ENCODE peak calls at places on chromosomes 11 and 22, in four cellular contexts. D is epithelial cell of esophagus, M is left ventricle myocardium inferior, L is fibroblast of mammary gland. U is an unnamed sample.
A peak's percentile ranks its signal among the peaks of the same experiment; 100 is the strongest.

GRCh38 chr11:134531331-134532135 is 119.5 kb upstream of the B3GAT1 start:
- DNase-seq in D (no peak), M (peak; percentile 35), L (no peak), U (no peak)

GRCh38 chr22:17808688-17809403 is 34.6 kb upstream of the BID start:
- DNase-seq in D (no peak), M (no peak), L (no peak), U (no peak)

GRCh38 chr11:120835601-120836228 is 188.2 kb upstream of the TBCEL start:
- DNase-seq in D (no peak), M (no peak), L (peak; percentile 4), U (no peak)

GRCh38 chr11:93734427-93735222 is 6.7 kb downstream of the TAF1D start:
- DNase-seq in D (no peak), M (no peak), L (no peak), U (no peak)

GRCh38 chr11:34358258-34358665 is 452 bp upstream of the ABTB2 start:
- DNase-seq in D (peak; percentile 78), M (peak; percentile 58), L (peak; percentile 47), U (no peak)

GRCh38 chr11:44536779-44537516 is 28.5 kb upstream of the CD82 start:
- DNase-seq in D (no peak), M (no peak), L (no peak), U (no peak)

GRCh38 chr11:101296896-101297295 is 167.3 kb upstream of the PGR start:
- DNase-seq in D (peak; percentile 45), M (no peak), L (no peak), U (no peak)

GRCh38 chr11:96180341-96180740 is 162.7 kb downstream of the MAML2 start:
- DNase-seq in D (no peak), M (no peak), L (no peak), U (no peak)

GRCh38 chr11:70669281-70669680 is 271.0 kb downstream of the CTTN start:
- DNase-seq in D (no peak), M (no peak), L (no peak), U (no peak)

GRCh38 chr11:12784987-12785386 is 110.8 kb downstream of the TEAD1 start:
- DNase-seq in D (no peak), M (peak; percentile 37), L (no peak), U (no peak)

GRCh38 chr11:61477734-61478148 is 30.8 kb upstream of the LRRC10B start:
- DNase-seq in D (peak; percentile 19), M (peak; percentile 60), L (peak; percentile 23), U (no peak)

GRCh38 chr11:93648168-93648567 is 13.3 kb upstream of the CEP295 start:
- DNase-seq in D (peak; percentile 36), M (no peak), L (peak; percentile 10), U (no peak)

GRCh38 chr11:46711288-46711687 is 7.7 kb upstream of the F2 start:
- DNase-seq in D (no peak), M (no peak), L (peak; percentile 56), U (no peak)

GRCh38 chr11:126153999-126154398 is 57.5 kb downstream of the RPUSD4 start:
- DNase-seq in D (peak; percentile 7), M (no peak), L (peak; percentile 64), U (no peak)

GRCh38 chr22:42972592-42973535 is 42.1 kb downstream of the PACSIN2 start:
- DNase-seq in D (no peak), M (no peak), L (no peak), U (no peak)

GRCh38 chr22:45413368-45414211 is at the start of the genes RIBC2 and SMC1B:
- DNase-seq in D (peak; percentile 71), M (peak; percentile 75), L (peak; percentile 79), U (no peak)

GRCh38 chr11:102810943-102811528 is 13.1 kb upstream of the MMP1 start:
- DNase-seq in D (peak; percentile 58), M (no peak), L (peak; percentile 38), U (no peak)

DNA sequence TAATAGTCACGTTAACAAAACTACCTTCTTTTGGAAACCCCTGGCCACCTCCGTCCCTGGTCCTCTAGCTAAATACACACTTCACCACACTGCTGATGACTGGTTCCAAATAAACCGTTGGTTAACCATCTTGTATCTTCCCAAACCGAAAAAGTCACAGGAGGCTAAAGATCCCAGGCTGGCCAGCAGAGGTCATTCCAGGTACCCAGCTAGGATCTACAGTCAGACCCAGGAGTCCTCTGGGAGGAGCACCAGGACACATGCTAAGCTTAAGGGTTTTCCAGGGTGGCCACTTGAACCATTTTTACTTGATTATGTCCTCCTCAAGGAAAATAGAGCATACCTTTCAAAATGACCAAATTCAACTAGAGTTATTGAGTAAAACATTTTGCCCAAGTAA is 103.2 kb downstream of the ETS1 start:
- DNase-seq in D (no peak), M (no peak), L (no peak), U (no peak)
- TF ChIP-seq CTCF in D (peak; percentile 15), M (peak; percentile 52), L (peak; percentile 9), U (no peak)

GRCh38 chr11:69253028-69253427 is 40.9 kb upstream of the MYEOV start:
- DNase-seq in D (peak; percentile 80), M (no peak), L (peak; percentile 80), U (no peak)
- TF ChIP-seq CTCF in D (no peak), M (no peak), L (no peak), U (no peak)

DNA sequence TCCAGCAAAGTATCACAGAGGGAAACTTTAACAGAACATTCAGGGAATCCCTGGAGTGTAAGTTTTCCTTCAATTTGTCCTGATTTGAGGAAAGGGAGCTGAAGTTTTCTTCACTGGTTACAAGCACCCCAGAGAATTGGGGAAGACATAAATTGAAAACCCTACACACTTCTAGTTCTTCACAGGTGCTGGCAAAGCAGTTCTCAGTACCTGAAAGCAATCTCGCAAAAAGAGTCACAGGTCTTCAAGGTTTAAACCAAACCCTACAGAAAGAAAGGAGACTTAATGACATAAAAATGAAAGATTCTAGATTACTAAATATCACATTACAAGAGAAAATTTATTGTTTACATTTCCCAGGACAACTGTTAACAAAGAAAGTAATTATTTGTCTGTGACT is 44.3 kb downstream of the FANCF start:
- DNase-seq in D (no peak), M (no peak), L (no peak), U (no peak)
- TF ChIP-seq CTCF in D (no peak), M (no peak), L (no peak), U (no peak)

GRCh38 chr22:25061134-25061533 is 108.6 kb downstream of the KIAA1671 start:
- DNase-seq in D (no peak), M (no peak), L (no peak), U (no peak)

GRCh38 chr22:25062378-25063095 is 110.0 kb downstream of the KIAA1671 start:
- DNase-seq in D (no peak), M (no peak), L (no peak), U (no peak)

GRCh38 chr22:25059438-25059837 is 106.9 kb downstream of the KIAA1671 start:
- DNase-seq in D (no peak), M (no peak), L (no peak), U (no peak)

GRCh38 chr22:25061605-25062377 is 109.3 kb downstream of the KIAA1671 start:
- DNase-seq in D (peak; percentile 79), M (no peak), L (no peak), U (no peak)

GRCh38 chr22:25060522-25061071 is 108.1 kb downstream of the KIAA1671 start:
- DNase-seq in D (no peak), M (no peak), L (no peak), U (no peak)
- TF ChIP-seq CTCF in D (peak; percentile 57), M (peak; percentile 32), L (no peak), U (no peak)

GRCh38 chr11:111530091-111530490 is 10.4 kb upstream of the LAYN start:
- DNase-seq in D (peak; percentile 61), M (no peak), L (no peak), U (no peak)

GRCh38 chr11:111526501-111526900 is 11.9 kb downstream of the HOATZ start:
- DNase-seq in D (peak; percentile 87), M (no peak), L (peak; percentile 72), U (no peak)

GRCh38 chr11:111527279-111527678 is 12.7 kb downstream of the HOATZ start:
- DNase-seq in D (no peak), M (no peak), L (no peak), U (no peak)

GRCh38 chr11:111531156-111531555 is 9.4 kb upstream of the LAYN start:
- DNase-seq in D (peak; percentile 62), M (no peak), L (peak; percentile 52), U (no peak)

DNA sequence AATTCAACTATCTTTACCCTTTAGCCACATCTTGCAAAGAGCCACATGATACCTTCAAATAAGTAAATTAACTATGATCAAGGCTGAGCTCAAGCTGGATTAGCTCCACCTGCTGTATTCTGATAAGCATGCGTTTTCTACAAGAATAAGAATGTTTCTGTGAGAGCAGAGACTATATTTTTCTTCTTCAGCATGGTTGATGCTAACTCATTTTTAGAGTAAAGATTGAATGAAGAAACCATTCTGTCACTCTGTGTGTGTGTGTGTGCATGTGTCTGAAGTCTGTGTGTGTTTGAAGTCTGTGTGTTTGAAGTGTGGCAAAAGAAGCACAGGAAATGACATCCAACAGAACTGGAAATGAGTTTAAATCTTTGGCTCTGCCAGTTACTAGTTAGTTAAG is 12.0 kb upstream of the LAYN start:
- DNase-seq in D (no peak), M (no peak), L (no peak), U (no peak)
- TF ChIP-seq CTCF in D (peak; percentile 27), M (no peak), L (peak; percentile 5), U (peak; percentile 42)